ENCODE peak calls at places on chromosome 2, in four cellular contexts. G is psoas muscle, J is IMR-90, W is hepatocyte. X is an unnamed sample.

GRCh38 chr2:164784376-164784775 is 57.2 kb downstream of the COBLL1 start:
- DNase-seq in J (no peak), W (no peak), G (no peak), X (no peak)

GRCh38 chr2:219000569-219000960 is 7.3 kb upstream of the CRYBA2 start:
- DNase-seq in W (no peak), J (no peak), G (no peak), X (peak)

GRCh38 chr2:152573168-152573567 is 144.1 kb downstream of the PRPF40A start:
- DNase-seq in J (peak), G (no peak), W (no peak), X (no peak)

GRCh38 chr2:46014911-46015654 is 282.1 kb upstream of the EPAS1 start:
- DNase-seq in J (no peak), W (no peak), G (no peak), X (no peak)

GRCh38 chr2:145000376-145000775 is 480.5 kb upstream of the ZEB2 start:
- DNase-seq in G (no peak), J (no peak), W (no peak), X (no peak)

GRCh38 chr2:191351298-191351697 is 106.1 kb downstream of the MYO1B start:
- DNase-seq in G (no peak), J (peak), W (no peak), X (no peak)

GRCh38 chr2:155643056-155643775 is 689.3 kb downstream of the NR4A2 start:
- DNase-seq in W (no peak), G (no peak), J (no peak), X (no peak)

GRCh38 chr2:227163998-227164744 is at the start of the genes COL4A3 and COL4A4:
- DNase-seq in G (peak), J (no peak), W (peak), X (no peak)

GRCh38 chr2:223797811-223798721 is 39.3 kb downstream of the AP1S3 start:
- DNase-seq in J (peak), G (no peak), W (peak), X (peak)

GRCh38 chr2:120177011-120177621 is 46.1 kb downstream of the TMEM185B start:
- DNase-seq in W (no peak), J (no peak), G (peak), X (no peak)

GRCh38 chr2:120177973-120178372 is 45.2 kb downstream of the TMEM185B start:
- DNase-seq in J (no peak), W (no peak), G (no peak), X (no peak)

GRCh38 chr2:120180066-120180465 is 43.1 kb downstream of the TMEM185B start:
- DNase-seq in G (no peak), J (no peak), W (no peak), X (no peak)

GRCh38 chr2:120175000-120175581 is 48.1 kb downstream of the TMEM185B start:
- DNase-seq in G (no peak), J (peak), W (peak), X (no peak)

DNA sequence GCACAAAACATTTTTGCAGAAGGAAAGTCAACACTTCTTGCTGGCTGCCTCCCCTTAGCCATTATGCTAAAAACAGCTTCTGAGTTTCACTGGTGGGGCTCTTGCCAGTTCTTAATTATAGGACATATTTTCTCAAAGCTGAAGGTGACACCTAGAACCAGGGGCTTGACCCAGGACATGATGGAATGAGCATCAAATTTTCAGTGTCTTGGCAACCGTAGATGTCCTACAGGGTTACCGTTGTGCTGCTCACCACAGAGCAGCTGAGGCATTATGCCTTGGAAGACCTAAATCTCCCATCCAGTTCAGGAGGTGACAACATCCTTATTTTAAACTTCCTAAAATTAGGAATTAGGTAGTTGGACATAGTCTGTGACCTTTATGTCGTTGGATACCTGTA is 46.7 kb downstream of the TMEM185B start:
- DNase-seq in J (no peak), W (no peak), G (no peak), X (no peak)
- H3K4me3 ChIP-seq in J (no peak), W (no peak), G (no peak), X (no peak)

DNA sequence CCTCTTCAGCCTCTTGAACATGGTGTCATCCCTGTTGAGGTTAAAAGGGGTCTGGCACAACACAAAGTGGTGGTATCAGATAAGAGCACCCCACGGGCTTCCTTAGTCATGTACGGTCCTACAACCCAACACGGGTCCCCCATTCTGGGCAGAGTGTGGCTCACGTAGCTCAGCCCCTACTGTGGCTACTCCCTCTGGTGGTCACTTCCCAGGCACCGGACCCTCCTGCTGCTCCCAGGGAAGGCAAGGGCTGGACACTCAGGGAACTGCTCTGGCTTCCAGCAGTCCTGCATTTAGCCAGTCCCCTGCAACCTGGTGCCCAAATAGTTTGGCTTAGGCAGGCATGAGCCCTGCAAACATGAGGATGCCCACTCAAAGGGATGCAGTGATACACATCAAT is 58.6 kb downstream of the GALNT14 start:
- DNase-seq in J (no peak), W (no peak), G (no peak), X (peak)
- TF ChIP-seq CTCF in J (no peak), W (peak), G (no peak), X (peak)

GRCh38 chr2:69454976-69455375 is 17.7 kb upstream of the NFU1 start:
- DNase-seq in J (no peak), G (no peak), W (no peak), X (no peak)

GRCh38 chr2:69453475-69454129 is 16.4 kb upstream of the NFU1 start:
- DNase-seq in W (no peak), J (no peak), G (no peak), X (peak)

GRCh38 chr2:69449906-69450305 is 12.7 kb upstream of the NFU1 start:
- DNase-seq in J (peak), W (no peak), G (no peak), X (no peak)

GRCh38 chr2:69452687-69453086 is 15.5 kb upstream of the NFU1 start:
- DNase-seq in W (no peak), J (no peak), G (no peak), X (no peak)

GRCh38 chr2:69450735-69451416 is 13.6 kb upstream of the NFU1 start:
- DNase-seq in W (no peak), J (no peak), G (no peak), X (no peak)
- H3K4me3 ChIP-seq in W (no peak), J (no peak), G (no peak), X (no peak)

DNA sequence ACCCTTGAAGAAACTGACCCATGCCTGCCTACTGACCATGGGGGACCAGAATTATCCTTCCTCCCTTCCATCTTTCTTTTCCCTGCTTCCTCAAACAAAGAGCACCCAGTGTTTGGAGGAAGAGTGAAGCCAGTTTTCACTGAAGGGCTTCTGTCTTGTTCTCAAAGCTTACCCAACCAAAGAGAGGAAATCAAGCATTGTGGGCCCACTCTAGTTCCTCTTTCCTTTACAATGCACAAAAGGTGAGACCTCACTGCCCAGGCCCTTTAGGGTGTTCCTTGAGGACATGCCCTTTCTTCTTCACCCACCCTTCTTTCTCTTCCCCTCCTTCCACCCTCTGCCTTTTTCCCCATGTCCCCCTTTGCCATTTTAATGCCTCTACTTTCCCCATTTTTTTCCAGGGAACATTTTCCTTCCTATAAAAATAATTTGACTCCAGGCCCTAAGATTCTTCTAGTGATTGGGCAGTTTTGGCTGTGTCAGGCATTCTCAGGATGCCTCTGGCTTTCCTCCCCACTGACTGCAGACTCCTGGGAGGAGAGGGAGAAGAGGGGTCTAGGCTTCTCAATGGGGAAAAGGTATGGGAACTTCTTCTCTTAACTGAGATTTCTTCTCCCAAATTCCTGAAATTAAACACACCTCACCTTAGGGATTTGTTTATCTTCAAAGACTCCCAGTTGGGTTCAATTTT is 126.6 kb upstream of the RMDN2 start:
- DNase-seq in J (peak), G (no peak), W (no peak), X (no peak)
- TF ChIP-seq CTCF in J (no peak), G (no peak), W (no peak), X (no peak)

GRCh38 chr2:72146357-72147302 is 1.0 kb downstream of the CYP26B1 start:
- DNase-seq in W (peak), G (no peak), J (no peak), X (no peak)
- H3K4me3 ChIP-seq in W (peak), G (peak), J (no peak), X (no peak)

DNA sequence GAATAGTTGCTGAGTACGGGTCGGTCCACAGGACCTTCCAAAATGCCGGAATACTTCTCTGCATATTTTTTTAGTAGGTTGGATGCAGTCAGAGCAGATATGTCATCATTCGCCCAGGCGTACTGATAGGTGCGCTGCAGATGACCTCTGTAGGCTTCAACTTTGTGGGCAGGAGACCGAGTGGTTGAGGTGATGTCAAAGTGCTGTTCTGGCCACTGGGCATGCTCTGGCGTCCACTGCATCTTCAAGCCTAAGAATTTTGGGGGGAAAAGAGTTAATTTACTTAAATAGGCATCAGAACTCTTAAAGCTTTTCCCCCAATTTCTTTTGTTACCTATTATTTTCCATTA is 124.3 kb downstream of the FIGN start:
- DNase-seq in W (no peak), G (no peak), J (no peak), X (no peak)
- TF ChIP-seq CTCF in W (no peak), G (no peak), J (no peak), X (no peak)

DNA sequence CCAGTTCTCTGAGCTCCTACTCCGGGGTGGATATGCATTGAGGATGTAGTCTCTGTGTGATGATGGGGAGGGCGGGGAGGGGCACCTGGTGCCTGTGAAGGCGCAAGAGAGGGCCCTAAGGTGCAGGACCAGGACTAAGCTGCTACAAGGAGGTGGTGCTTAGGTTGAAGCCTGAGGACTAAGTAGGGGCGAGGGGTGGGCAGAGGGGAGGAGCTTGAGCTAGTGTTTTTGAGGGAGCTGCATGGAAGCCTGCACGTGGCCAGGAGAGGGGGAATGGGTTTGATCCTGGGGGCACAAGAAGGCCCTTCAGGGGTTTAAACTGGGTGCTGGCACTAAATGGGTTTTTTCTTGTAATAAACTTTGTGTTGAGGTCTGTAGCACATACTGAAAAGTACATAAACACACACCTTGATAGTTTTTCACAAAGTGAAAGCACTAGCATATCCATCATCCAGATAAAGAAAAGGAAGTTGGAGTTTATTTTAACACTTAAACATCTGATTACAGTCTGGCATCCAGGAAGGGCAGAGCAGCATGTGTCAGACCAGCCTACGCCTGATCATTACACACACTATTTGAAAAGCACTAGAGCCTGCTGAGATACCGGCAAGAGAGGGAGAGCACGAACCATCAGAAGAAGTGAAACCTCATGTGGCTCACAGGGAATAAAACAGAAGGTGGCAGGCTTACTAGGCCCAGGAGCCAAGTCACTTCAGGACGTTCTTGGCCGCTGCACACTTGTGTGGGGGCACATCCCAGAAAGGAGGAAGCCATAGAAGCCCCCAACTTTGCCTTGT is 105.2 kb downstream of the UGGT1 start:
- DNase-seq in J (peak), W (peak), G (no peak), X (no peak)
- H3K4me3 ChIP-seq in J (no peak), W (no peak), G (no peak), X (no peak)